ENCODE peak calls at places on chromosomes 16 and 17, in four cellular contexts. One of them, this sample, is unnamed.

GRCh38 chr17:14359251-14359939 is 58.5 kb downstream of the HS3ST3B1 start:
- DNase-seq in endothelial cell: no peak
- DNase-seq in H9: peak
- DNase-seq in naive thymus-derived CD8-positive, alpha-beta T cell: no peak
- DNase-seq in this sample: no peak

GRCh38 chr17:58538801-58539410 is 24.5 kb upstream of the MTMR4 start:
- DNase-seq in endothelial cell: no peak
- DNase-seq in H9: peak
- DNase-seq in naive thymus-derived CD8-positive, alpha-beta T cell: no peak
- DNase-seq in this sample: no peak

GRCh38 chr16:57289391-57290257 is 5.2 kb upstream of the PLLP start:
- DNase-seq in endothelial cell: no peak
- DNase-seq in H9: no peak
- DNase-seq in naive thymus-derived CD8-positive, alpha-beta T cell: no peak
- DNase-seq in this sample: no peak

GRCh38 chr17:49365667-49366066 is 3.6 kb upstream of the ZNF652 start:
- DNase-seq in endothelial cell: peak
- DNase-seq in H9: peak
- DNase-seq in naive thymus-derived CD8-positive, alpha-beta T cell: no peak
- DNase-seq in this sample: peak

GRCh38 chr17:45251931-45252330 is 10.0 kb downstream of the SPATA32 start:
- DNase-seq in endothelial cell: no peak
- DNase-seq in H9: no peak
- DNase-seq in naive thymus-derived CD8-positive, alpha-beta T cell: no peak
- DNase-seq in this sample: no peak

GRCh38 chr17:33366998-33367397 is 73.9 kb upstream of the ASIC2 start:
- DNase-seq in endothelial cell: no peak
- DNase-seq in H9: no peak
- DNase-seq in naive thymus-derived CD8-positive, alpha-beta T cell: no peak
- DNase-seq in this sample: peak

GRCh38 chr16:2896480-2897010 is 13.5 kb downstream of the FLYWCH2 start:
- DNase-seq in endothelial cell: no peak
- DNase-seq in H9: no peak
- DNase-seq in naive thymus-derived CD8-positive, alpha-beta T cell: no peak
- DNase-seq in this sample: no peak

GRCh38 chr17:29789186-29790170 is 140.6 kb downstream of the SSH2 start:
- DNase-seq in endothelial cell: no peak
- DNase-seq in H9: no peak
- DNase-seq in naive thymus-derived CD8-positive, alpha-beta T cell: no peak
- DNase-seq in this sample: peak

GRCh38 chr17:19507673-19508326 is 25.9 kb upstream of the SLC47A1 start:
- DNase-seq in endothelial cell: peak
- DNase-seq in H9: peak
- DNase-seq in naive thymus-derived CD8-positive, alpha-beta T cell: peak
- DNase-seq in this sample: peak

GRCh38 chr16:29974291-29975133 is 844 bp downstream of the TAOK2 start:
- DNase-seq in endothelial cell: peak
- DNase-seq in H9: no peak
- DNase-seq in naive thymus-derived CD8-positive, alpha-beta T cell: no peak
- DNase-seq in this sample: peak

GRCh38 chr17:348692-349425 is 3.7 kb downstream of the RPH3AL start:
- DNase-seq in endothelial cell: no peak
- DNase-seq in H9: peak
- DNase-seq in naive thymus-derived CD8-positive, alpha-beta T cell: no peak
- DNase-seq in this sample: peak

GRCh38 chr16:88453621-88454314 is 688 bp downstream of the ZFPM1 start:
- DNase-seq in endothelial cell: peak
- DNase-seq in H9: no peak
- DNase-seq in naive thymus-derived CD8-positive, alpha-beta T cell: no peak
- DNase-seq in this sample: peak

GRCh38 chr16:72434159-72434558 is 262.2 kb upstream of the PMFBP1 start:
- DNase-seq in endothelial cell: no peak
- DNase-seq in H9: no peak
- DNase-seq in naive thymus-derived CD8-positive, alpha-beta T cell: no peak
- DNase-seq in this sample: no peak

GRCh38 chr16:87062569-87063442 is 254.4 kb downstream of the C16orf95 start:
- DNase-seq in endothelial cell: peak
- DNase-seq in H9: peak
- DNase-seq in naive thymus-derived CD8-positive, alpha-beta T cell: no peak
- DNase-seq in this sample: peak

GRCh38 chr17:42760652-42761581 is at the start of gene RAMP2:
- DNase-seq in endothelial cell: peak
- DNase-seq in H9: no peak
- DNase-seq in naive thymus-derived CD8-positive, alpha-beta T cell: no peak
- DNase-seq in this sample: peak

GRCh38 chr16:26599786-26600107 is 467.0 kb upstream of the C16orf82 start:
- DNase-seq in endothelial cell: no peak
- DNase-seq in H9: no peak
- DNase-seq in naive thymus-derived CD8-positive, alpha-beta T cell: no peak
- DNase-seq in this sample: no peak

GRCh38 chr17:17366941-17367885 is 64.0 kb downstream of the NT5M start:
- DNase-seq in endothelial cell: no peak
- DNase-seq in H9: no peak
- DNase-seq in naive thymus-derived CD8-positive, alpha-beta T cell: no peak
- DNase-seq in this sample: peak

GRCh38 chr16:86244188-86244587 is 266.1 kb upstream of the FOXF1 start:
- DNase-seq in endothelial cell: no peak
- DNase-seq in H9: no peak
- DNase-seq in naive thymus-derived CD8-positive, alpha-beta T cell: no peak
- DNase-seq in this sample: no peak

GRCh38 chr16:3646348-3646920 is 8.1 kb upstream of the DNASE1 start:
- DNase-seq in endothelial cell: no peak
- DNase-seq in H9: no peak
- DNase-seq in naive thymus-derived CD8-positive, alpha-beta T cell: peak
- DNase-seq in this sample: no peak

GRCh38 chr17:73474370-73474988 is 162.7 kb upstream of the CDC42EP4 start:
- DNase-seq in endothelial cell: no peak
- DNase-seq in H9: no peak
- DNase-seq in naive thymus-derived CD8-positive, alpha-beta T cell: no peak
- DNase-seq in this sample: no peak

GRCh38 chr16:12239226-12239625 is 262.7 kb downstream of the SNX29 start:
- DNase-seq in endothelial cell: no peak
- DNase-seq in H9: no peak
- DNase-seq in naive thymus-derived CD8-positive, alpha-beta T cell: no peak
- DNase-seq in this sample: no peak

GRCh38 chr17:55814377-55814776 is 63.5 kb downstream of the PCTP start:
- DNase-seq in endothelial cell: no peak
- DNase-seq in H9: no peak
- DNase-seq in naive thymus-derived CD8-positive, alpha-beta T cell: no peak
- DNase-seq in this sample: no peak

GRCh38 chr17:17070931-17071330 is 28.7 kb downstream of the MPRIP start:
- DNase-seq in endothelial cell: no peak
- DNase-seq in H9: peak
- DNase-seq in naive thymus-derived CD8-positive, alpha-beta T cell: no peak
- DNase-seq in this sample: no peak

GRCh38 chr17:61660726-61661125 is 69.7 kb upstream of the NACA2 start:
- DNase-seq in endothelial cell: no peak
- DNase-seq in H9: no peak
- DNase-seq in naive thymus-derived CD8-positive, alpha-beta T cell: no peak
- DNase-seq in this sample: no peak

This sample was measured in neural progenitor cell.